ENCODE peak calls at places on chromosomes 2 and 18, in four cellular contexts. One of them, this sample, is unnamed.

GRCh38 chr2:32952759-32953476 is 6.2 kb downstream of the LTBP1 start:
- DNase-seq in HCT116: no peak
- DNase-seq in transverse colon: no peak
- DNase-seq in right lobe of liver: no peak
- DNase-seq in this sample: no peak

GRCh38 chr2:176188969-176189665 is 649 bp downstream of the HOXD1 start:
- DNase-seq in HCT116: no peak
- DNase-seq in transverse colon: peak; percentile 43
- DNase-seq in right lobe of liver: no peak
- DNase-seq in this sample: no peak

GRCh38 chr2:124894199-124894598 is 869.1 kb downstream of the CNTNAP5 start:
- DNase-seq in HCT116: no peak
- DNase-seq in transverse colon: no peak
- DNase-seq in right lobe of liver: no peak
- DNase-seq in this sample: no peak

GRCh38 chr2:99680946-99681345 is 191.1 kb upstream of the REV1 start:
- DNase-seq in HCT116: no peak
- DNase-seq in transverse colon: no peak
- DNase-seq in right lobe of liver: no peak
- DNase-seq in this sample: no peak

GRCh38 chr2:229296016-229296415 is 24.9 kb upstream of the PID1 start:
- DNase-seq in HCT116: no peak
- DNase-seq in transverse colon: no peak
- DNase-seq in right lobe of liver: no peak
- DNase-seq in this sample: no peak

GRCh38 chr2:12918841-12919445 is 202.2 kb downstream of the TRIB2 start:
- DNase-seq in HCT116: no peak
- DNase-seq in transverse colon: peak; percentile 47
- DNase-seq in right lobe of liver: no peak
- DNase-seq in this sample: no peak

GRCh38 chr18:35456181-35456850 is 41.4 kb downstream of the INO80C start:
- DNase-seq in HCT116: peak; percentile 26
- DNase-seq in transverse colon: peak; percentile 69
- DNase-seq in right lobe of liver: no peak
- DNase-seq in this sample: no peak

GRCh38 chr2:158926478-158926948 is 41.9 kb upstream of the TANC1 start:
- DNase-seq in HCT116: peak; percentile 34
- DNase-seq in transverse colon: no peak
- DNase-seq in right lobe of liver: no peak
- DNase-seq in this sample: no peak

GRCh38 chr2:29114841-29115609 is at the start of gene CLIP4:
- DNase-seq in HCT116: no peak
- DNase-seq in transverse colon: peak; percentile 42
- DNase-seq in right lobe of liver: peak; percentile 64
- DNase-seq in this sample: no peak

GRCh38 chr18:31619291-31619690 is 27.6 kb downstream of the TTR start:
- DNase-seq in HCT116: no peak
- DNase-seq in transverse colon: no peak
- DNase-seq in right lobe of liver: no peak
- DNase-seq in this sample: no peak

GRCh38 chr18:47054369-47054768 is 18.9 kb upstream of the ELOA2 start:
- DNase-seq in HCT116: no peak
- DNase-seq in transverse colon: no peak
- DNase-seq in right lobe of liver: no peak
- DNase-seq in this sample: no peak

GRCh38 chr2:18218160-18218933 is 339.9 kb downstream of the KCNS3 start:
- DNase-seq in HCT116: no peak
- DNase-seq in transverse colon: no peak
- DNase-seq in right lobe of liver: no peak
- DNase-seq in this sample: no peak

GRCh38 chr18:23191952-23192662 is 56.8 kb downstream of the CABLES1 start:
- DNase-seq in HCT116: no peak
- DNase-seq in transverse colon: peak; percentile 51
- DNase-seq in right lobe of liver: peak; percentile 69
- DNase-seq in this sample: no peak

GRCh38 chr2:119760876-119761275 is 1.2 kb downstream of the PTPN4 start:
- DNase-seq in HCT116: no peak
- DNase-seq in transverse colon: no peak
- DNase-seq in right lobe of liver: no peak
- DNase-seq in this sample: no peak

DNA sequence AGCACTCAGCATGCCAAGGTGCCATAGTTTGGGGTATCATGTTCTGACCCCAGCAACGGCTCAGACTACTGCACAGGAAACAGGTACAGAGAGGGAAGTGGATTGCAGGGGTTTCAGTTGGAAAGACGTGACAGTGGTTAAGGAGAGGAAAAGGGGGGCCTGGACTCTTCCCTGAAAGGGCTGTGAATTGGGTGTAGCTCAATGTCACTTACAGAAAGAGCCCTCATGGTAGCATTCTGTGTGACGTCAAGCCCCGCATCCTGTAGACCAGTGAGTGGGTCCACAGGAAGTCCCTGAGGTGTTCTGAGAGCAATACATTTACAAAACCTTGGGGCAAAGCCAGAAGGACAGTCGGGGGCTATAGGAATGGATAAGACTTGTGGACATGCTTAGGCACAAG is 121.5 kb upstream of the GYPC start:
- DNase-seq in HCT116: no peak
- DNase-seq in transverse colon: no peak
- DNase-seq in right lobe of liver: no peak
- DNase-seq in this sample: no peak
- H3K4me1 ChIP-seq in HCT116: no peaks in the 10 kb centered on the region
- H3K4me1 ChIP-seq in transverse colon: no peaks in the 10 kb centered on the region
- H3K4me1 ChIP-seq in right lobe of liver: no peaks in the 10 kb centered on the region
- H3K4me1 ChIP-seq in this sample: no peaks in the 10 kb centered on the region

GRCh38 chr2:11579867-11580659 is 46.2 kb downstream of the GREB1 start:
- DNase-seq in HCT116: no peak
- DNase-seq in transverse colon: no peak
- DNase-seq in right lobe of liver: no peak
- DNase-seq in this sample: no peak
- H3K36me3 ChIP-seq in HCT116: no peaks in the 10 kb centered on the region
- H3K36me3 ChIP-seq in transverse colon: no peaks in the 10 kb centered on the region
- H3K36me3 ChIP-seq in right lobe of liver: no peaks in the 10 kb centered on the region
- H3K36me3 ChIP-seq in this sample: no peaks in the 10 kb centered on the region

GRCh38 chr2:198203306-198203705 is 398.9 kb downstream of the PLCL1 start:
- DNase-seq in HCT116: no peak
- DNase-seq in transverse colon: peak; percentile 12
- DNase-seq in right lobe of liver: no peak
- DNase-seq in this sample: no peak
- H3K27ac ChIP-seq in HCT116: no peak overlapping the region
- H3K27ac ChIP-seq in transverse colon: no peak overlapping the region
- H3K27ac ChIP-seq in right lobe of liver: no peak overlapping the region
- H3K27ac ChIP-seq in this sample: no peak overlapping the region

GRCh38 chr2:197240018-197240712 is 70.4 kb downstream of the ANKRD44 start:
- DNase-seq in HCT116: no peak
- DNase-seq in transverse colon: no peak
- DNase-seq in right lobe of liver: no peak
- DNase-seq in this sample: no peak

GRCh38 chr2:197242719-197243118 is 67.9 kb downstream of the ANKRD44 start:
- DNase-seq in HCT116: no peak
- DNase-seq in transverse colon: no peak
- DNase-seq in right lobe of liver: no peak
- DNase-seq in this sample: no peak

GRCh38 chr2:197241153-197241552 is 69.4 kb downstream of the ANKRD44 start:
- DNase-seq in HCT116: no peak
- DNase-seq in transverse colon: no peak
- DNase-seq in right lobe of liver: no peak
- DNase-seq in this sample: no peak

GRCh38 chr2:197240713-197241050 is 69.9 kb downstream of the ANKRD44 start:
- DNase-seq in HCT116: no peak
- DNase-seq in transverse colon: no peak
- DNase-seq in right lobe of liver: no peak
- DNase-seq in this sample: no peak

GRCh38 chr2:197241590-197241989 is 69.0 kb downstream of the ANKRD44 start:
- DNase-seq in HCT116: no peak
- DNase-seq in transverse colon: no peak
- DNase-seq in right lobe of liver: no peak
- DNase-seq in this sample: no peak
- H3K4me1 ChIP-seq in HCT116: no peaks in the 10 kb centered on the region
- H3K4me1 ChIP-seq in transverse colon: no peaks in the 10 kb centered on the region
- H3K4me1 ChIP-seq in right lobe of liver: no peaks in the 10 kb centered on the region
- H3K4me1 ChIP-seq in this sample: no peaks in the 10 kb centered on the region

DNA sequence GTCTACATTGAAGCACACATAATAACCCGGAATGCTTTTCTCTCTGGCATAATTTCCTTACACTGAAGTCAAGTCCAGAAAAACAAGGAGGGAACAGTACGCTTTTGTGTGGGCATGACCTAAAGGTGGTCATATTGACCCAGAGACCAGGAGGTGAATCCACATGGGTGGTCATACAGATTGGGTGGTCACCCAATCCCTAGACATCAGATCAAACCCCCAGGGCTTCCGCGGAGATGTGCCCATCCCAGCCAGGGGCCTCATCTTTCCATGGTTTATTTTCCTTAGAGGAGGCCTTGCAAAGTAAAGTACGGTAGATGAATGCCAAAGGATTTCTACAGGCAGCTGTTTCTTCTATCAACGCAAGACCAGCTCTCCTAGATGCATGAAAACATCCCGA is 38.8 kb downstream of the FAM168B start:
- DNase-seq in HCT116: no peak
- DNase-seq in transverse colon: no peak
- DNase-seq in right lobe of liver: no peak
- DNase-seq in this sample: no peak
- H3K36me3 ChIP-seq in HCT116: peaks cover 44% of the 10 kb centered on the region
- H3K36me3 ChIP-seq in transverse colon: no peaks in the 10 kb centered on the region
- H3K36me3 ChIP-seq in right lobe of liver: peaks cover 4% of the 10 kb centered on the region
- H3K36me3 ChIP-seq in this sample: peaks cover 27% of the 10 kb centered on the region

DNA sequence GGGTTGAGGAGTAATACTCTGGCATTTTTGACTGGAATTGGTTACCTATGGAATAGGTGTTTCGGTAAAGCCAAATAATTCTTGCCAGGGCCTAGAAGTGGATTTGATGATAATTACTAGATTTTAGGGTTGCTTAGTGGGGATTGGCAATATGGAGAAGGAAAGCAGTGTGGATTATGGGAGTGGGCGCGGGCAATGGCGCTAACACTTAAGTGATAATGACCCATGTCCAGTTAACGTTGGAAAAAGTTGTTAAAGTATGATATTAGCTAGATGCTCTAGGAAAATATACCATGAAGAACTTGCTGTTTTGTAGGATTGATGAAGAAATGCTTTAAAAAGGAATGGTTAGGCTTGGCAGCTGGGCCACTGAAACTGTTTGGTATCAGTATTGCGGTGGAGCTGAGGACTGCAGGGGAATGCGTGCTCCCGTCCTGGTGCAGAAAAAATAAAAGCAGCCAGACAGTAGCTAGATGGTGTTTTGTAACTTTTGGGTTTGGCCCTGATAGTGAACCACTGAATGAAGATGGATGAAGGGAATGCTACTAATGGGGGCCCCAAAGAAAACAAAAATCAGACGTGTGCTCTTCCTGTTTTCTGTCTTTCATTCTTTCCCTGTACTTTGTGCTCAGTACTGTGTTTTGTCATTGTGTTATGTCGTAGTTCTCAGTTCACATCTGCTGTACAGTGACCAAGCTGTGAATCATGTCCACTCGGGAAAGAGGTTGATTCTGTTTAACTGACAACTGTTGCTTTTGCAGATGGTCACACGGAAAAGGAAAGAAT is 937 bp downstream of the INSIG2 start:
- DNase-seq in HCT116: no peak
- DNase-seq in transverse colon: peak; percentile 31
- DNase-seq in right lobe of liver: peak; percentile 26
- DNase-seq in this sample: no peak
- H3K27ac ChIP-seq in HCT116: peak overlapping the region; percentile 42
- H3K27ac ChIP-seq in transverse colon: peak overlapping the region; percentile 80
- H3K27ac ChIP-seq in right lobe of liver: peak overlapping the region; percentile 93
- H3K27ac ChIP-seq in this sample: peak overlapping the region; percentile 63

DNA sequence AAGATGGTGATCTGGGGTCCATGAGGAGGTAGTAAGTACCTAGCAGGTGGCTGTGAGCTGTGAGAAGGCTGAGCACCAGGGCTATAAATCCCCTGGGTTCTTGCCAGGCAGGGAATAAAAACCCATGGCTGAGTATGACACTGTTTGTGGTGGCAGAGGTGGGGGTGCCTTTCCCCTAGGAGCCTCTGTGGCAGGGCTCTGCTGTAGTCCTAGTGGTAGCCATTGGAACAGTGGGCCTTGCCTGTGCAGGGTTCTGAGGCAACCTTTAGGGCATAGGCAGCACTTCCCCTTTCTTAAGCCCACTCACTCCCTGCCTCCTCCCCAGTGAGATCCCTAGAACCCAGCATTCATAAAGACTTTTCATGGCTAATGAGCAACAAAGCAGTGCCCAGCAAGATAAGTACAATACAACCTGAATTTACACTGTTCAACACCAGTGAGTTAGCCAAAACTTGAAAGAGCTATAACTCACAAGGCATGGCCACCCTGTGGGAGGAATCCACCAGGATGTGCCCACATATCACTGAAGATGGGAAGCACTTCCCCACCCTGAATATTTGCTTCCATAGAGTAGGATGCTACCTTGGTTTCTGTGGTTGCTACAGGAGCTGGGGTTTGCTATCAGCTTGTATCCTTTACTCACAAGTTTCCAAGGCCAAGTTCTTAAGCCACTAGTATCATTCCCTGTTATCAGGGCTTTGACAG is 100.9 kb upstream of the NEUROD1 start:
- DNase-seq in HCT116: no peak
- DNase-seq in transverse colon: peak; percentile 65
- DNase-seq in right lobe of liver: no peak
- DNase-seq in this sample: no peak
- H3K4me1 ChIP-seq in HCT116: peaks cover 100% of the 10 kb centered on the region
- H3K4me1 ChIP-seq in transverse colon: peaks cover 47% of the 10 kb centered on the region
- H3K4me1 ChIP-seq in right lobe of liver: no peaks in the 10 kb centered on the region
- H3K4me1 ChIP-seq in this sample: peaks cover 48% of the 10 kb centered on the region

GRCh38 chr2:86753606-86754005 is 33.5 kb downstream of the RMND5A start:
- DNase-seq in HCT116: no peak
- DNase-seq in transverse colon: no peak
- DNase-seq in right lobe of liver: no peak
- DNase-seq in this sample: no peak
- H3K36me3 ChIP-seq in HCT116: peaks cover 31% of the 10 kb centered on the region
- H3K36me3 ChIP-seq in transverse colon: no peaks in the 10 kb centered on the region
- H3K36me3 ChIP-seq in right lobe of liver: peaks cover 3% of the 10 kb centered on the region
- H3K36me3 ChIP-seq in this sample: peaks cover 4% of the 10 kb centered on the region